ENCODE peak calls at places on chromosomes 5 and 9, in seven cellular contexts. K, V, S, R, N, M and X are unnamed samples.

GRCh38 chr5:146789712-146790660 is 88.6 kb downstream of the PPP2R2B start:
- DNase-seq in K (peak), M (no peak), V (no peak), R (no peak), S (no peak), N (no peak), X (no peak)

GRCh38 chr5:9544502-9545300 is 1.2 kb downstream of the SEMA5A start:
- DNase-seq in R (peak), K (peak), V (peak), S (peak), N (no peak), M (peak), X (peak)

GRCh38 chr5:145739824-145740223 is 95.3 kb downstream of the PRELID2 start:
- DNase-seq in K (no peak), S (no peak), R (no peak), V (no peak), M (no peak), N (no peak), X (no peak)

GRCh38 chr9:126861707-126862460 is 1.4 kb downstream of the ZBTB34 start:
- DNase-seq in V (peak), M (no peak), R (no peak), N (no peak), S (peak), K (peak), X (no peak)

GRCh38 chr9:36656842-36657241 is 84.1 kb downstream of the MELK start:
- DNase-seq in V (no peak), M (no peak), N (no peak), S (no peak), R (no peak), K (no peak), X (no peak)

GRCh38 chr5:151619812-151620462 is 28.8 kb upstream of the FAT2 start:
- DNase-seq in V (no peak), R (no peak), M (no peak), N (no peak), K (peak), S (no peak), X (no peak)

GRCh38 chr9:95207403-95207802 is 110.1 kb downstream of the FANCC start:
- DNase-seq in M (no peak), R (no peak), N (no peak), S (no peak), K (no peak), V (no peak), X (no peak)

GRCh38 chr5:140145818-140146522 is 20.2 kb downstream of the IGIP start:
- DNase-seq in K (peak), R (peak), S (peak), V (peak), N (peak), M (peak), X (peak)

GRCh38 chr5:176535655-176536131 is 1.5 kb downstream of the RNF44 start:
- DNase-seq in N (no peak), R (peak), V (no peak), S (no peak), K (no peak), M (no peak), X (no peak)